ENCODE peak calls at places on chromosomes 11 and 22, in six cellular contexts. F, G, Q, Z, X and W are unnamed samples.

GRCh38 chr11:121452609-121453150 is at the start of gene SORL1-AS1:
- DNase-seq in G (peak), F (no peak), Q (peak), X (peak), Z (no peak), W (peak)

GRCh38 chr11:126968915-126969314 is 31.7 kb downstream of the KIRREL3 start:
- DNase-seq in Z (no peak), F (peak), G (no peak), X (peak), Q (no peak), W (no peak)

GRCh38 chr11:24705474-24705873 is 208.6 kb downstream of the LUZP2 start:
- DNase-seq in X (no peak), Q (no peak), G (no peak), Z (no peak), F (no peak), W (no peak)

GRCh38 chr11:36376315-36376887 is 80.3 kb downstream of the PRR5L start:
- DNase-seq in F (peak), Z (no peak), Q (peak), X (no peak), G (no peak), W (peak)

GRCh38 chr11:5508605-5509004 is 1.2 kb downstream of the UBQLN3 start:
- DNase-seq in G (no peak), Q (no peak), F (no peak), Z (no peak), X (no peak), W (no peak)

GRCh38 chr22:37951305-37951704 is 2.1 kb downstream of the C22orf23 start:
- DNase-seq in Z (no peak), Q (no peak), G (no peak), F (no peak), X (peak), W (peak)

GRCh38 chr11:74325649-74326645 is 14.5 kb upstream of the P4HA3 start:
- DNase-seq in F (peak), Z (no peak), G (no peak), Q (no peak), X (no peak), W (no peak)

GRCh38 chr11:34405079-34405858 is 33.5 kb upstream of the CAT start:
- DNase-seq in Q (peak), G (no peak), F (no peak), Z (no peak), X (peak), W (peak)

GRCh38 chr11:122706261-122706660 is 50.7 kb downstream of the UBASH3B start:
- DNase-seq in Z (no peak), F (no peak), Q (peak), G (no peak), X (no peak), W (no peak)

GRCh38 chr22:45583504-45583903 is 80.8 kb downstream of the FBLN1 start:
- DNase-seq in Q (no peak), Z (no peak), X (peak), G (no peak), F (no peak), W (no peak)